ENCODE peak calls at places on chromosomes 2 and 18, in eight cellular contexts. F, C, U, Z, D, B, A and T are unnamed samples.

GRCh38 chr2:229300814-229301213 is 29.7 kb upstream of the PID1 start:
- DNase-seq in F (no peak), C (no peak), U (peak), Z (no peak), D (no peak), B (no peak), A (peak), T (no peak)

GRCh38 chr2:28452534-28453081 is 43.3 kb upstream of the PLB1 start:
- DNase-seq in F (no peak), C (peak), U (peak), Z (peak), D (no peak), B (peak), A (no peak), T (no peak)

GRCh38 chr2:172671506-172671905 is 64.1 kb upstream of the RAPGEF4 start:
- DNase-seq in F (no peak), C (no peak), U (no peak), Z (no peak), D (no peak), B (no peak), A (no peak), T (no peak)

GRCh38 chr2:73811878-73812277 is 16.9 kb upstream of the STAMBP start:
- DNase-seq in F (no peak), C (no peak), U (no peak), Z (no peak), D (no peak), B (no peak), A (no peak), T (no peak)

GRCh38 chr18:3008546-3008945 is 4.4 kb downstream of the LPIN2 start:
- DNase-seq in F (no peak), C (no peak), U (peak), Z (no peak), D (no peak), B (peak), A (peak), T (no peak)

GRCh38 chr18:26549103-26549485 is 741 bp upstream of the KCTD1 start:
- DNase-seq in F (peak), C (peak), U (peak), Z (peak), D (peak), B (peak), A (peak), T (peak)

GRCh38 chr2:202237787-202238233 is 587 bp downstream of the SUMO1 start:
- DNase-seq in F (no peak), C (no peak), U (peak), Z (peak), D (no peak), B (peak), A (peak), T (peak)

GRCh38 chr2:30234180-30234971 is 3.0 kb downstream of the LBH start:
- DNase-seq in F (peak), C (no peak), U (peak), Z (no peak), D (peak), B (peak), A (peak), T (no peak)

GRCh38 chr2:120767486-120768005 is 31.9 kb downstream of the GLI2 start:
- DNase-seq in F (no peak), C (no peak), U (no peak), Z (no peak), D (no peak), B (no peak), A (no peak), T (no peak)

GRCh38 chr18:3323900-3324299 is 62.0 kb downstream of the MYL12B start:
- DNase-seq in F (no peak), C (no peak), U (peak), Z (peak), D (no peak), B (peak), A (no peak), T (no peak)

GRCh38 chr2:38925982-38926381 is 36.3 kb downstream of the ARHGEF33 start:
- DNase-seq in F (no peak), C (no peak), U (no peak), Z (no peak), D (no peak), B (no peak), A (no peak), T (no peak)
- TF ChIP-seq CTCF in F (no peak), C (no peak), U (peak), Z (no peak), D (no peak), B (no peak), A (no peak), T (peak)

DNA sequence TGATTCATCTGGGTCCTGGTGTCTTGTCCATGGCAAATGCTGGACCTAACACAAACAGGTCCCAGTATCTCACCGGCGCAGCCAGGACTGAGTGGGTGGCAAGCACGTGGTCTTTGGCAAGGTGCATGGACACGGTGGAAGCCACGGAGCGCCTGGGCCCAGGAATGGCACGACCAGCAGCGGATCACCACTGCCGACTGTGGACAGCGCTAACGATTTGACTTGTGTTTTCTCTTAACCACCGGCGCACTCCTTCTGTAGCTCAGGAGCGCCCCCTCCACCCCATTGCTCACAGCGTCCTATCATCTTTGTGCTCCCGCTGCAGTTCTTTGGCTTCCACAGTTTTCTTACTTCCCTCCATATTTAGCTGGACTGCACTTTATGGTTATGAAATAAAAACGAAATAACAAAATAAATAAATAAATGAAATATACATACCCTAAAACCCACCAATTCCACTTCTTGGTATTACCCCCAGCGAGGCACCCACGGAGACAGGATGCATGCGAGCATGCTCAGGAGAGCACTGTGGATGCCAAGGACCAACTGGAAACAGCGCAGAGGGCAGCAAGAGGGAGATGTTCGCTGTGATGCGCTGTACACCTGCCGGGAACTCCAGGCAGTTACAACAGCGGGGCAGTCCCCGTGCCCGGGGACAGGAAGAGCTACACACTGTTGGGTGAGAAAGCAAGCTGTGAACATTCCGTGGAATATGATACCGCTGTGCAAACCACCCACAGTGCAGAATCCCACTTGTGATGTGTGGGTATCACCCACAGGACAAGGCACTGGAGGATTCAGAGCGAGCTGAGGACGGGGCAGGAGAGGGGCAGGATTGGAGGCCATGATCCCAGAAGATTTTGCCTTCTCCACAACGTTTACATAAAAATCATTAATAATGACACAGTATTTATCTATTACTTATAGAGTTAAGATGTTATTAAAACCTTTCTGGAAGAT is 7.0 kb upstream of the CIDEA start:
- DNase-seq in F (no peak), C (no peak), U (peak), Z (no peak), D (no peak), B (no peak), A (no peak), T (peak)
- TF ChIP-seq CTCF in F (no peak), C (peak), U (peak), Z (peak), D (no peak), B (peak), A (no peak), T (peak)

DNA sequence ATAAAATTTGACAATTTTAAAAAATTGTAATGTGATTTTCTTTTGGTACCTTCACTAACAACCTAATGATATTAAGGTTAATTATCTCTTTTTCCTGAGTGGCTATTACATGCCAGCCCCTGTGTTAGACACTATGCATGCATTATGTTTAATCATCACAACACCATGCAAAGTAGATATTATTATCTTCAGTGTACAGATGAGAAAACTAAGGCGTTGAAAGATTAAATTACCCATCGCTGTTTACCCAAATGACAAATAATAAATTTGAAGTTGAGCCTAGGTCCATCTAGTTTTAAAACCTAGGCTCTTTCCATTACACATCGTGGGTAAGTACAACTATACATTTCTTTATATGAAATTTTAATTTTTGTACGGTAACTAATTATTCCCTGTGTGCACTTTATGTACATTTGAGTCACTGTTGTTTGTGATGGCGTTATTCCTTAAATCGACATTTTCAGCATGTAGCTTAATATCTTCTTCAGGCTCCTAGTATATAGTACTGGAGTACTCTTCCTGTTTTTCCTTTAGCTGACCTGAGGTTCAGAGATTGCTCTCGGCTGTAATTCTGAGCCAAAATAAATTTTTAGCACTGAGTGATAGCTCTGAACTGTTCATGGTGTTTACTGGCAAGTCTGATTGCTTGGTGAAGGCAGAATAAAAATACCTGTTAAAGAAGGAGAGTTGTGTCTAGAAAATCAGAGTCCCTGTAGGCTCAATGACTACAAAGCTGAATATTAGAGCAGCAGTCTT is 13.9 kb upstream of the MBD2 start:
- DNase-seq in F (no peak), C (no peak), U (no peak), Z (no peak), D (no peak), B (no peak), A (no peak), T (no peak)
- TF ChIP-seq CTCF in F (no peak), C (no peak), U (no peak), Z (no peak), D (no peak), B (no peak), A (no peak), T (no peak)

DNA sequence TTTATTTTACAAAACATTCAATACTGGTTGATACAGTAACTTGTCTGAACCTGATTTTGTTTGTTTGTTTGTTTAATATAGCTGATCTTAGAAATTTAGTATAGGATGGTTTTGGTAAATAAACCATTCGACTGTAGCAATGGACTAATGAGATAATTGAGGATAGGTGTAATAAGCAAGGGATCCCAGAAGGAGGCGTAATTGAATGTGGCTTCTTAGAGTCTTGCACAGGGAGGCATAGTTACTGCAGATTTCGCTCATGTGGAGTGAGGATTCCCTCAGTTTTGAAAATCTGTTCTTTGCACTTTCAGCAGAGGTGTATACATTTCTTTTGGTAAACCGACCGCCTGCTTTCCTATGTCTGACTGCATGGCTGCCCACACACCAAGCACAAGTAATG is 709.6 kb downstream of the SOCS6 start:
- DNase-seq in F (no peak), C (no peak), U (peak), Z (no peak), D (no peak), B (no peak), A (no peak), T (no peak)
- TF ChIP-seq CTCF in F (no peak), C (no peak), U (peak), Z (no peak), D (peak), B (no peak), A (no peak), T (peak)

DNA sequence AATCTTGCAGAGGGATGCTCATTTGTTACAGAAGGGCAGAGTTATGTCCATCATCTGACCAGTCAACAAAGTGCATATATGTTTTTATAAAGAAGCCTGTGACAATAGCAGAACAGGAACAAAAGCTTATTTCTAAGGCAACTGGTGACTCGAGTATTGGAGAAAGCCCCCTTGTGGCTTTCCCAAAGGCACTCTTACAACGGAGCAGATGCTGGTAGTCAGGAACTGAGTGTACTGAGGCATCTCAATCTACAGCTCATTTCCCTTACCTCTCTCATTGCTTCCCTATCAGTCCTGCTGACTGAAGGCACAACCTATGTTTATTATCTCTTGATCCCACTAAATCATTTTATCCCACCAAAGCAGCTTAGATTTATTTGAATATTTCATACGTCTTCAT is 557.1 kb upstream of the CHAC2 start:
- DNase-seq in F (no peak), C (peak), U (peak), Z (no peak), D (no peak), B (no peak), A (no peak), T (no peak)
- TF ChIP-seq CTCF in F (no peak), C (no peak), U (peak), Z (no peak), D (no peak), B (peak), A (no peak), T (peak)

GRCh38 chr2:119387381-119388129 is 20.8 kb downstream of the DBI start:
- DNase-seq in F (no peak), C (no peak), U (peak), Z (peak), D (peak), B (peak), A (peak), T (peak)
- TF ChIP-seq CTCF in F (no peak), C (peak), U (peak), Z (no peak), D (no peak), B (peak), A (peak), T (no peak)

GRCh38 chr2:108029912-108030311 is 43.6 kb downstream of the SLC5A7 start:
- DNase-seq in F (no peak), C (no peak), U (no peak), Z (no peak), D (no peak), B (no peak), A (no peak), T (no peak)

GRCh38 chr2:108031471-108031941 is 45.2 kb downstream of the SLC5A7 start:
- DNase-seq in F (no peak), C (no peak), U (no peak), Z (no peak), D (no peak), B (no peak), A (no peak), T (no peak)

DNA sequence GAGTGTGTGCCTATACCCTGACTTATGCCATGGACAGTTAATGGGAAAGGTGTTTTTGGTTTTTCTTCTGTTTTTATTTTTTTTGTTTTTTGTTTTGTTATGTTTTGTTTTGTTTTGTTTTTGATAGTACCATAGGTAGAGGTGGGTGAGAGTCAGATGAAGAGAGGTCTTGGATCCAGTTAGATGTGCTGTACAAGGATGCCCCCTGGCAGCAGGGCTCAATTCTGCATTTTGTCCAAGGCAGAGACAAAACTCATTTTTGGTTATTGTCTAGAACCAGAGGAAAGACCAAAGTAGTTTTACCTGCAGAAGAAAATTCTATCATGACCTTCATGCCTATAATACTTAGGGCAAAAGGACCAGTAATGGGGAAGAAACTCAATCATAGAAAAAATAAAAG is 48.5 kb downstream of the SLC5A7 start:
- DNase-seq in F (no peak), C (no peak), U (no peak), Z (no peak), D (no peak), B (no peak), A (no peak), T (no peak)
- TF ChIP-seq CTCF in F (no peak), C (peak), U (no peak), Z (no peak), D (peak), B (no peak), A (no peak), T (peak)

DNA sequence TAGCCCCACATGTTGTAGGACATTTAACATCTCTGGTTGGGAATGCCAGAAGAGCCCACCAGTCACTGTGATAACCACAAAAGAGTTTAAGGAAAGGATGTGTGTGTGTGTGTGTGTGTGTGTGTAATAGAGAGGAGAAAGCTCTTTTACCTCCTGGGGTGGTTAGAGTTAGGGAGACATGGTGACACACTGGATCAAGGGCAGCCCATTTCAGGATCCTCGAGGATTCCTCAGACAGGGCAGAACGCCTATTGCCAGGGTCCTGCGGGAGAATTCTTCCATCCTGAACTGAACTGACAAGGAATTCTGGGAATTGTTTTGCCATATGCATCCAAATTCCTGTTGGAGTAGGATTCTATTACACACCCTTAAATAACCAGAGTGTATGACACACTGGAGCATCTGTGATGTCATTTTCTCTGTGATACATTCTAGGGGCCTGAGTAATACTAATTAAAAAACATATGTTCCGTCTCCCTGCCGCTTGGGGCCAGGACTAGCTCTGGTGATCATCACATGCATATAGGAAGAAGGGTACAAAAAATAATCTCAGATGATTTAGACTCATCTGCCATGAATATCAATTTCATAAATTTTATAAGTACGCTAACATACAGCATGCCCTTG is 156.4 kb upstream of the MMADHC start:
- DNase-seq in F (no peak), C (no peak), U (peak), Z (no peak), D (no peak), B (peak), A (peak), T (no peak)
- TF ChIP-seq CTCF in F (no peak), C (no peak), U (no peak), Z (no peak), D (no peak), B (no peak), A (peak), T (no peak)

GRCh38 chr2:44295636-44296359 is 20.5 kb downstream of the SLC3A1 start:
- DNase-seq in F (no peak), C (peak), U (no peak), Z (no peak), D (no peak), B (no peak), A (no peak), T (no peak)
- TF ChIP-seq CTCF in F (no peak), C (peak), U (peak), Z (peak), D (peak), B (peak), A (no peak), T (peak)